ENCODE peak calls at places on chromosomes 2 and 18, in ten cellular contexts. One of them, this sample, is unnamed.

GRCh38 chr2:10179422-10179821 is 56.9 kb downstream of the RRM2 start:
- DNase-seq in colonic mucosa: no peak
- DNase-seq in cardiac fibroblast: no peak
- DNase-seq in endodermal cell: no peak
- DNase-seq in Calu3: no peak
- DNase-seq in A549: no peak
- DNase-seq in astrocyte of the spinal cord: peak; percentile 47
- DNase-seq in OCI-LY7: no peak
- DNase-seq in left lung: no peak
- DNase-seq in lung: no peak
- DNase-seq in this sample: no peak

GRCh38 chr2:205885492-205886099 is 200.4 kb downstream of the INO80D start:
- DNase-seq in colonic mucosa: peak; percentile 95
- DNase-seq in cardiac fibroblast: peak; percentile 83
- DNase-seq in endodermal cell: peak; percentile 98
- DNase-seq in Calu3: peak; percentile 91
- DNase-seq in A549: peak; percentile 81
- DNase-seq in astrocyte of the spinal cord: peak; percentile 72
- DNase-seq in OCI-LY7: peak; percentile 65
- DNase-seq in left lung: peak; percentile 86
- DNase-seq in lung: peak; percentile 85
- DNase-seq in this sample: peak; percentile 73

GRCh38 chr2:1876352-1876751 is 132.0 kb upstream of the PXDN start:
- DNase-seq in colonic mucosa: no peak
- DNase-seq in cardiac fibroblast: no peak
- DNase-seq in endodermal cell: no peak
- DNase-seq in Calu3: no peak
- DNase-seq in A549: no peak
- DNase-seq in astrocyte of the spinal cord: no peak
- DNase-seq in OCI-LY7: no peak
- DNase-seq in left lung: no peak
- DNase-seq in lung: no peak
- DNase-seq in this sample: no peak

GRCh38 chr18:79789091-79789891 is 8.4 kb upstream of the KCNG2 start:
- DNase-seq in colonic mucosa: no peak
- DNase-seq in cardiac fibroblast: no peak
- DNase-seq in endodermal cell: no peak
- DNase-seq in Calu3: no peak
- DNase-seq in A549: no peak
- DNase-seq in astrocyte of the spinal cord: no peak
- DNase-seq in OCI-LY7: no peak
- DNase-seq in left lung: no peak
- DNase-seq in lung: no peak
- DNase-seq in this sample: no peak

GRCh38 chr18:11902522-11903292 is 5.4 kb downstream of the MPPE1 start:
- DNase-seq in colonic mucosa: no peak
- DNase-seq in cardiac fibroblast: no peak
- DNase-seq in endodermal cell: peak; percentile 81
- DNase-seq in Calu3: no peak
- DNase-seq in A549: no peak
- DNase-seq in astrocyte of the spinal cord: peak; percentile 24
- DNase-seq in OCI-LY7: no peak
- DNase-seq in left lung: no peak
- DNase-seq in lung: no peak
- DNase-seq in this sample: no peak

GRCh38 chr2:162125138-162125537 is 26.9 kb downstream of the GCG start:
- DNase-seq in colonic mucosa: no peak
- DNase-seq in cardiac fibroblast: no peak
- DNase-seq in endodermal cell: peak; percentile 68
- DNase-seq in Calu3: no peak
- DNase-seq in A549: no peak
- DNase-seq in astrocyte of the spinal cord: no peak
- DNase-seq in OCI-LY7: no peak
- DNase-seq in left lung: no peak
- DNase-seq in lung: no peak
- DNase-seq in this sample: no peak

GRCh38 chr18:31943895-31944816 is 1.2 kb upstream of the TRAPPC8 start:
- DNase-seq in colonic mucosa: no peak
- DNase-seq in cardiac fibroblast: no peak
- DNase-seq in endodermal cell: peak; percentile 49
- DNase-seq in Calu3: no peak
- DNase-seq in A549: no peak
- DNase-seq in astrocyte of the spinal cord: no peak
- DNase-seq in OCI-LY7: no peak
- DNase-seq in left lung: no peak
- DNase-seq in lung: no peak
- DNase-seq in this sample: no peak

GRCh38 chr2:207516206-207516605 is 13.6 kb upstream of the CREB1 start:
- DNase-seq in colonic mucosa: no peak
- DNase-seq in cardiac fibroblast: peak; percentile 74
- DNase-seq in endodermal cell: no peak
- DNase-seq in Calu3: no peak
- DNase-seq in A549: no peak
- DNase-seq in astrocyte of the spinal cord: peak; percentile 67
- DNase-seq in OCI-LY7: no peak
- DNase-seq in left lung: no peak
- DNase-seq in lung: no peak
- DNase-seq in this sample: no peak

GRCh38 chr2:132725134-132725533 is 55.1 kb upstream of the LYPD1 start:
- DNase-seq in colonic mucosa: no peak
- DNase-seq in cardiac fibroblast: no peak
- DNase-seq in endodermal cell: no peak
- DNase-seq in Calu3: no peak
- DNase-seq in A549: no peak
- DNase-seq in astrocyte of the spinal cord: no peak
- DNase-seq in OCI-LY7: no peak
- DNase-seq in left lung: no peak
- DNase-seq in lung: no peak
- DNase-seq in this sample: no peak

GRCh38 chr2:120772261-120772660 is 36.6 kb downstream of the GLI2 start:
- DNase-seq in colonic mucosa: no peak
- DNase-seq in cardiac fibroblast: no peak
- DNase-seq in endodermal cell: peak; percentile 49
- DNase-seq in Calu3: no peak
- DNase-seq in A549: no peak
- DNase-seq in astrocyte of the spinal cord: peak; percentile 45
- DNase-seq in OCI-LY7: no peak
- DNase-seq in left lung: no peak
- DNase-seq in lung: no peak
- DNase-seq in this sample: no peak

GRCh38 chr18:25464211-25464610 is 112.2 kb upstream of the ZNF521 start:
- DNase-seq in colonic mucosa: no peak
- DNase-seq in cardiac fibroblast: no peak
- DNase-seq in endodermal cell: no peak
- DNase-seq in Calu3: no peak
- DNase-seq in A549: no peak
- DNase-seq in astrocyte of the spinal cord: peak; percentile 22
- DNase-seq in OCI-LY7: no peak
- DNase-seq in left lung: no peak
- DNase-seq in lung: no peak
- DNase-seq in this sample: no peak

GRCh38 chr18:23881778-23882177 is 132.8 kb upstream of the TTC39C start:
- DNase-seq in colonic mucosa: no peak
- DNase-seq in cardiac fibroblast: no peak
- DNase-seq in endodermal cell: no peak
- DNase-seq in Calu3: no peak
- DNase-seq in A549: no peak
- DNase-seq in astrocyte of the spinal cord: no peak
- DNase-seq in OCI-LY7: no peak
- DNase-seq in left lung: no peak
- DNase-seq in lung: no peak
- DNase-seq in this sample: no peak

GRCh38 chr18:79904357-79905147 is 46.9 kb downstream of the SLC66A2 start:
- DNase-seq in colonic mucosa: no peak
- DNase-seq in cardiac fibroblast: no peak
- DNase-seq in endodermal cell: no peak
- DNase-seq in Calu3: no peak
- DNase-seq in A549: no peak
- DNase-seq in astrocyte of the spinal cord: no peak
- DNase-seq in OCI-LY7: no peak
- DNase-seq in left lung: no peak
- DNase-seq in lung: peak; percentile 28
- DNase-seq in this sample: no peak

GRCh38 chr2:58521803-58522602 is 280.9 kb upstream of the FANCL start:
- DNase-seq in colonic mucosa: no peak
- DNase-seq in cardiac fibroblast: no peak
- DNase-seq in endodermal cell: peak; percentile 65
- DNase-seq in Calu3: no peak
- DNase-seq in A549: no peak
- DNase-seq in astrocyte of the spinal cord: peak; percentile 14
- DNase-seq in OCI-LY7: no peak
- DNase-seq in left lung: no peak
- DNase-seq in lung: no peak
- DNase-seq in this sample: no peak

GRCh38 chr2:229752970-229753729 is 38.8 kb upstream of the DNER start:
- DNase-seq in colonic mucosa: no peak
- DNase-seq in cardiac fibroblast: no peak
- DNase-seq in endodermal cell: no peak
- DNase-seq in Calu3: no peak
- DNase-seq in A549: no peak
- DNase-seq in astrocyte of the spinal cord: no peak
- DNase-seq in OCI-LY7: no peak
- DNase-seq in left lung: no peak
- DNase-seq in lung: no peak
- DNase-seq in this sample: no peak

GRCh38 chr2:229748950-229749349 is 34.6 kb upstream of the DNER start:
- DNase-seq in colonic mucosa: no peak
- DNase-seq in cardiac fibroblast: no peak
- DNase-seq in endodermal cell: peak; percentile 58
- DNase-seq in Calu3: no peak
- DNase-seq in A549: no peak
- DNase-seq in astrocyte of the spinal cord: no peak
- DNase-seq in OCI-LY7: no peak
- DNase-seq in left lung: no peak
- DNase-seq in lung: no peak
- DNase-seq in this sample: no peak
- TF ChIP-seq CTCF in colonic mucosa: no peak
- TF ChIP-seq CTCF in cardiac fibroblast: no peak
- TF ChIP-seq CTCF in endodermal cell: peak; percentile 46
- TF ChIP-seq CTCF in Calu3: no peak
- TF ChIP-seq CTCF in A549: no peak
- TF ChIP-seq CTCF in astrocyte of the spinal cord: no peak
- TF ChIP-seq CTCF in OCI-LY7: peak; percentile 27
- TF ChIP-seq CTCF in left lung: no peak
- TF ChIP-seq CTCF in lung: no peak
- TF ChIP-seq CTCF in this sample: no peak

GRCh38 chr18:50281295-50281971 is at the start of gene MBD1:
- DNase-seq in colonic mucosa: peak; percentile 96
- DNase-seq in cardiac fibroblast: peak; percentile 99
- DNase-seq in endodermal cell: peak; percentile 97
- DNase-seq in Calu3: peak; percentile 96
- DNase-seq in A549: peak; percentile 96
- DNase-seq in astrocyte of the spinal cord: peak; percentile 99
- DNase-seq in OCI-LY7: peak; percentile 93
- DNase-seq in left lung: peak; percentile 98
- DNase-seq in lung: peak; percentile 98
- DNase-seq in this sample: peak; percentile 97
- TF ChIP-seq CTCF in colonic mucosa: peak; percentile 17
- TF ChIP-seq CTCF in cardiac fibroblast: peak; percentile 10
- TF ChIP-seq CTCF in endodermal cell: peak; percentile 50
- TF ChIP-seq CTCF in Calu3: no peak
- TF ChIP-seq CTCF in A549: no peak
- TF ChIP-seq CTCF in astrocyte of the spinal cord: peak; percentile 14
- TF ChIP-seq CTCF in OCI-LY7: peak; percentile 19
- TF ChIP-seq CTCF in left lung: no peak
- TF ChIP-seq CTCF in lung: no peak
- TF ChIP-seq CTCF in this sample: no peak

DNA sequence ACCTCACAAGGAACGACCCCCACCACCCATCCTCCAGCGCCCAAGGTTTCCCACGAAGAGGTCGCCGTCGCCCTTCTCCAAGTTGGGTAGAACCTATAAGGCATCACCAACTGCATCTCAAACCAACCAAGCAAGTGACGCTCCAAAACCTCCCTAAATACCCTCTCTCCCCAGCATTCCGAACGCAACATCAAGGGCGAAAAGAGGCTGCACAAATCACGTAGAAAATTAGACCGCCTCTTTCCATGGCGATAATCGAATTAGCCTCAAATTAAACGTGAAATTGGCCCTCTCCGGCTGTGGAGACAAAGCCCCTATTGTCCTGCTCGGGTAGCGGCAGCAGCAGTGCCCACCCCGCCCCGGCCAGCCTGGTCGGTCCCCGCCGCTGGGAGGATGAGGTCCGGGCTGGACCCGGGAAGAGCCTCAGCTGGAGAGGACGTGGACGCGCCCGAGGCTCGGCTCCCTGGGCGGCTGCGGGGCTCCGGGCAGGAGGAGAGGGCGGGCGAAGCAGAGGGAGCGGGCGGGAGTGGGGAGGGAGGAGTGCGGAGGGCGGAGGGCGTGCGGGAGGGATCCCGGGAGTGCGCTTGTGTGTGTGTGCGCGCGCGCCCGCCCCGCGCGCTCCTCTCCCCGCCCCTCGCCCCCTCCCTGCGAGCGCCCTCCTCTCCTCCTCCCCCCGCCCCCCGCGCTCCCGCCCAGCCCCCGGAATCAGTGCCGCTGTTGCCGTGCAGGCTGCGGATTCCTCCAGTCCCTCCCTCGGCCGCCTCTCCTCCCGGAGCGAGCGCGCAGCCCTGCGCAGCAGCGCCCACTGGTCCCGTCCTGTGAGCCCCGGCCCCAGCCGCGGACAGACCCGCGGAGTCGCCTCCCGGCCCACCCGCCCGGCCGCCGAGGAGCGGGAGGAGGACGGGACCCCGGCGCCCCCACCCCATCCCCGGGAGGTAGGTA is at the start of gene SPTBN1:
- DNase-seq in colonic mucosa: peak; percentile 68
- DNase-seq in cardiac fibroblast: peak; percentile 90
- DNase-seq in endodermal cell: peak; percentile 95
- DNase-seq in Calu3: peak; percentile 80
- DNase-seq in A549: peak; percentile 91
- DNase-seq in astrocyte of the spinal cord: peak; percentile 93
- DNase-seq in OCI-LY7: peak; percentile 49
- DNase-seq in left lung: peak; percentile 91
- DNase-seq in lung: peak; percentile 88
- DNase-seq in this sample: peak; percentile 72
- TF ChIP-seq CTCF in colonic mucosa: no peak
- TF ChIP-seq CTCF in cardiac fibroblast: peak; percentile 2
- TF ChIP-seq CTCF in endodermal cell: peak; percentile 22
- TF ChIP-seq CTCF in Calu3: no peak
- TF ChIP-seq CTCF in A549: no peak
- TF ChIP-seq CTCF in astrocyte of the spinal cord: no peak
- TF ChIP-seq CTCF in OCI-LY7: no peak
- TF ChIP-seq CTCF in left lung: no peak
- TF ChIP-seq CTCF in lung: no peak
- TF ChIP-seq CTCF in this sample: no peak

DNA sequence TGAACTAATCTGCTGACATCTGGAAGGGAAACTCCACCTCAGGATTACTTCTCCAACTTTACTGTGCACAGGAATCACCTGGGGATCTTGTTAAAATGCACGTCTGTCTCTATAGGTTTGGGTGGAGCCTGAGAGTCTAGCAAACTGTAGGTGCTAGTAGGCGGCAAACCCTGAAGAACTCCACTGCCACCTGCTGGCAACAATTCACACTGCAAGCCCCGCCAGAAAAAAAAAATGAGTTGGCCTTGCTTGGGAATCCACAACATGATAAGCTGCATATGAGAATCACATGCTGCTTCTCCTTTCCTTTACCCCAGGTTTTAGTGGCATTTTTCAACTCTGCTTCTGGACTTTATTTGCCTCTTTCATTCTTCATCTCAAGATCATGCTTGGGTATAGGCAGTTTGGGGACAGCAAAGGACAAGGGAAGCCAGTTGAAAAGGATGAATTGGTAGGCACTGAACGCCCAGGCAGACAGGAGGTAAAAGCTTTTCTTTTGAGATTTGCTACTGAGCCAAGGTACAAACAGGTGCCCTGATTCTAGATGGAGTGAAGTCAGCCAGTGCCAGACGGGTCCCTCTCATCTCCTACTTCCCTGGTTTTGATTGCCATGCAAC is 88.8 kb downstream of the VIT start:
- DNase-seq in colonic mucosa: peak; percentile 73
- DNase-seq in cardiac fibroblast: peak; percentile 73
- DNase-seq in endodermal cell: peak; percentile 95
- DNase-seq in Calu3: peak; percentile 77
- DNase-seq in A549: peak; percentile 71
- DNase-seq in astrocyte of the spinal cord: peak; percentile 64
- DNase-seq in OCI-LY7: peak; percentile 62
- DNase-seq in left lung: no peak
- DNase-seq in lung: peak; percentile 53
- DNase-seq in this sample: peak; percentile 71
- TF ChIP-seq CTCF in colonic mucosa: peak; percentile 99
- TF ChIP-seq CTCF in cardiac fibroblast: peak; percentile 96
- TF ChIP-seq CTCF in endodermal cell: peak; percentile 98
- TF ChIP-seq CTCF in Calu3: peak; percentile 95
- TF ChIP-seq CTCF in A549: peak; percentile 95
- TF ChIP-seq CTCF in astrocyte of the spinal cord: peak; percentile 97
- TF ChIP-seq CTCF in OCI-LY7: peak; percentile 98
- TF ChIP-seq CTCF in left lung: peak; percentile 97
- TF ChIP-seq CTCF in lung: peak; percentile 88
- TF ChIP-seq CTCF in this sample: peak; percentile 89

This sample was measured in GM20000.